ENCODE peak calls at places on chromosomes 1 and 21, in six cellular contexts. N is K562, V is GM12891, H is HepG2, U is GM12878, X is H1. Z is an unnamed sample.

GRCh38 chr21:15804247-15804985 is 74.6 kb downstream of the USP25 start:
- DNase-seq in V (no peak), H (no peak), X (no peak), N (no peak), U (no peak), Z (no peak)

GRCh38 chr1:31238986-31239613 is 587 bp downstream of the NKAIN1 start:
- DNase-seq in U (no peak), V (no peak), X (peak), N (no peak), H (no peak), Z (no peak)

GRCh38 chr21:16534408-16535099 is 804.8 kb downstream of the USP25 start:
- DNase-seq in N (no peak), X (no peak), U (no peak), H (no peak), V (no peak), Z (no peak)

GRCh38 chr1:6984533-6984932 is 199.3 kb downstream of the CAMTA1 start:
- DNase-seq in U (no peak), X (no peak), H (no peak), V (no peak), N (no peak), Z (no peak)

GRCh38 chr1:244010191-244010590 is 40.9 kb upstream of the ZBTB18 start:
- DNase-seq in X (no peak), U (no peak), N (no peak), H (no peak), V (no peak), Z (no peak)

GRCh38 chr1:193103759-193104495 is 1.3 kb downstream of the GLRX2 start:
- DNase-seq in N (no peak), H (no peak), V (no peak), X (no peak), U (no peak), Z (no peak)

GRCh38 chr1:42953182-42954180 is 5.2 kb downstream of the SLC2A1 start:
- DNase-seq in X (no peak), N (no peak), V (no peak), U (no peak), H (no peak), Z (no peak)

GRCh38 chr1:33343539-33343938 is 22.6 kb upstream of the A3GALT2 start:
- DNase-seq in U (no peak), X (no peak), V (no peak), H (no peak), N (no peak), Z (no peak)

GRCh38 chr1:44962729-44963128 is 23.7 kb downstream of the EIF2B3 start:
- DNase-seq in X (no peak), H (no peak), N (no peak), U (no peak), V (no peak), Z (no peak)

GRCh38 chr1:39996396-39997004 is 41.6 kb downstream of the MFSD2A start:
- DNase-seq in H (no peak), N (no peak), U (no peak), X (no peak), V (no peak), Z (no peak)

GRCh38 chr21:37848721-37849490 is 67.4 kb downstream of the KCNJ6 start:
- DNase-seq in X (no peak), N (no peak), V (no peak), H (no peak), U (no peak), Z (no peak)

GRCh38 chr1:41840592-41841246 is 78.0 kb downstream of the HIVEP3 start:
- DNase-seq in X (no peak), V (no peak), U (no peak), H (no peak), N (no peak), Z (no peak)
- TF ChIP-seq POLR2AphosphoS5 in X (no peak), V (no peak), U (no peak), H (no peak), N (no peak), Z (no peak)

GRCh38 chr1:221948459-221948858 is 206.6 kb upstream of the DUSP10 start:
- DNase-seq in H (no peak), U (no peak), N (no peak), X (no peak), V (no peak), Z (no peak)

GRCh38 chr1:221945669-221946068 is 203.8 kb upstream of the DUSP10 start:
- DNase-seq in H (no peak), U (no peak), N (no peak), V (no peak), X (no peak), Z (no peak)

GRCh38 chr1:221947731-221948130 is 205.8 kb upstream of the DUSP10 start:
- DNase-seq in U (no peak), H (peak), N (no peak), X (no peak), V (no peak), Z (no peak)

GRCh38 chr1:221946768-221947167 is 204.9 kb upstream of the DUSP10 start:
- DNase-seq in X (no peak), N (no peak), H (no peak), U (no peak), V (no peak), Z (no peak)

DNA sequence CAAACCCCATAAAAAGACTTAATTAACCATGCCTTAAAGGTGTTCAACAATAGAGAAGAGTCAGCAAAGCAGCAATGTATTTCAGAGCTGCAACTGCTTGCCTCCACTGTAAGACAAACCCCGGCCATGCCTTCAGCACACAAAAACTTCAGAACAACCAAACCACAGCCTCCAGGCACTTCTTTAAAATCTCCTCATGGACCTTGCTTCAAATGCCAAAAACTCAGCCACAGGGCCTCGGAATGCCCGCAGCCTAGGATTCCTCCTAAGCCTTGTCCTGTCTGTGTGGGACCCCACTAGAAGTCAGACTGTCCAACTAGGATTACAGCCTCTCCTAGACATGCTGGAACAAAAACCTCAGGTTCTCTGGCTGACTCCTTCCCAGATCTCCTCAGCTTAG is 208.1 kb upstream of the DUSP10 start:
- DNase-seq in H (no peak), N (no peak), X (no peak), U (no peak), V (no peak), Z (no peak)
- TF ChIP-seq POLR2A in H (no peak), N (no peak), X (no peak), U (no peak), V (no peak), Z (no peak)

GRCh38 chr1:215018555-215018954 is 64.0 kb upstream of the KCNK2 start:
- DNase-seq in U (no peak), H (no peak), N (no peak), X (no peak), V (no peak), Z (no peak)

GRCh38 chr1:215022204-215022603 is 60.3 kb upstream of the KCNK2 start:
- DNase-seq in H (no peak), V (no peak), X (no peak), N (no peak), U (no peak), Z (no peak)

GRCh38 chr1:215028954-215029353 is 53.6 kb upstream of the KCNK2 start:
- DNase-seq in U (no peak), V (no peak), H (no peak), N (no peak), X (no peak), Z (no peak)

GRCh38 chr1:215022723-215023122 is 59.8 kb upstream of the KCNK2 start:
- DNase-seq in X (no peak), U (no peak), N (no peak), V (no peak), H (no peak), Z (no peak)

GRCh38 chr1:215023151-215023832 is 59.2 kb upstream of the KCNK2 start:
- DNase-seq in V (no peak), U (no peak), N (no peak), H (no peak), X (no peak), Z (no peak)
- TF ChIP-seq TAF1 in V (no peak), U (no peak), N (no peak), H (no peak), X (no peak), Z (no peak)

DNA sequence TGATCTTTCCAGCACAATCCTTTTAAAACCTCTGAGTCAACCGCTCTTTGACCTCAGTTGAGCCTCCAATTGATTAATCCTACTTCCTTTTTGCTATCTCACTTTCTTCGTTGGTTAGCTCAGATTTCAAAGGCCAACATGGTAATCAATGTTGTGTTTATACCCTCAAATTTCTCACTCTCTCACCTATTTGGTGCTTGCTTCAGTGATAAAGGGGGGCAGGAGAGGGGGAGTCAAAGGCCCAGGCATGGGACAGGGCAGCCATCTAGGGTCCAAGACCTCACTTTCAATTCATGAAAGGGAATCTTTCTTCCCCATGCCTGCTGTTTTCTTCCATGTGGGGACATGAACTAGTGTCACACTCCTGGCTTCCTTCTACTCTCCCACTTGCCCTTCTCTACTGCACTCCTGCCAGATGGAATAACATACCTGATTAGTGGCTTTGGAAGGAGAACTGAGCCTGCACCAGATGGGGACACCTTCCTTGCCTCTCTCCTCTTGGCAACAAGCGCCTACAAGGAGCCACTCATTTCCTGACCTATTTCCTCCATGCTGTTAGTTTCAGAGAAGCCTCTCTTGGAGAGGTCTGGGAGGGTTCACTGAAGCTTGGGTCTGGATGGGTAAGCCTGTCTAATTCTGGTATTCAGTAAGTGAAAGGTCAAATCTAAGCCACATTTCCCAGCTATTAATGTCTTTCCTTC is 73.3 kb upstream of the ARHGAP29 start:
- DNase-seq in N (no peak), V (no peak), X (no peak), U (no peak), H (peak), Z (no peak)
- TF ChIP-seq POLR2AphosphoS5 in N (no peak), V (no peak), X (no peak), U (no peak), H (peak), Z (no peak)

GRCh38 chr1:36223373-36223995 is 759 bp upstream of the THRAP3 start:
- DNase-seq in V (peak), X (no peak), N (peak), U (peak), H (no peak), Z (peak)
- TF ChIP-seq POLR2A in V (peak), X (no peak), N (no peak), U (no peak), H (no peak), Z (no peak)

GRCh38 chr1:64182207-64182606 is 21.2 kb upstream of the UBE2U start:
- DNase-seq in U (no peak), H (no peak), X (no peak), N (no peak), V (no peak), Z (no peak)

GRCh38 chr1:64186898-64187280 is 16.5 kb upstream of the UBE2U start:
- DNase-seq in U (no peak), X (no peak), N (no peak), H (no peak), V (no peak), Z (no peak)

GRCh38 chr1:64186138-64186897 is 17.1 kb upstream of the UBE2U start:
- DNase-seq in X (no peak), N (no peak), H (no peak), V (no peak), U (no peak), Z (no peak)

GRCh38 chr1:64183380-64183984 is 19.9 kb upstream of the UBE2U start:
- DNase-seq in U (no peak), V (no peak), H (no peak), N (no peak), X (no peak), Z (no peak)

GRCh38 chr1:64183985-64184440 is 19.4 kb upstream of the UBE2U start:
- DNase-seq in V (no peak), X (no peak), H (no peak), U (no peak), N (no peak), Z (no peak)
- TF ChIP-seq TAF1 in V (no peak), X (no peak), H (no peak), U (no peak), N (no peak), Z (no peak)